ENCODE peak calls at places on chromosomes 3 and 15, in eight cellular contexts. One of them, this sample, is unnamed. For H3K4me1, the result is how much of the 10 kb centered on the place peaks cover.

GRCh38 chr3:65758871-65759598 is 279.7 kb downstream of the MAGI1 start:
- DNase-seq in ovary: no peak
- DNase-seq in breast epithelium: no peak
- DNase-seq in heart left ventricle: no peak
- DNase-seq in left ventricle myocardium inferior: no peak
- DNase-seq in Panc1: no peak
- DNase-seq in GM12878: no peak
- DNase-seq in colonic mucosa: no peak
- DNase-seq in this sample: no peak

GRCh38 chr3:134904796-134905646 is 110.0 kb downstream of the EPHB1 start:
- DNase-seq in ovary: no peak
- DNase-seq in breast epithelium: no peak
- DNase-seq in heart left ventricle: no peak
- DNase-seq in left ventricle myocardium inferior: no peak
- DNase-seq in Panc1: no peak
- DNase-seq in GM12878: peak
- DNase-seq in colonic mucosa: no peak
- DNase-seq in this sample: peak

GRCh38 chr3:38312356-38312755 is 30.3 kb downstream of the SLC22A14 start:
- DNase-seq in ovary: no peak
- DNase-seq in breast epithelium: no peak
- DNase-seq in heart left ventricle: no peak
- DNase-seq in left ventricle myocardium inferior: no peak
- DNase-seq in Panc1: no peak
- DNase-seq in GM12878: no peak
- DNase-seq in colonic mucosa: no peak
- DNase-seq in this sample: no peak

GRCh38 chr3:38515367-38515766 is 19.2 kb downstream of the EXOG start:
- DNase-seq in ovary: no peak
- DNase-seq in breast epithelium: no peak
- DNase-seq in heart left ventricle: no peak
- DNase-seq in left ventricle myocardium inferior: no peak
- DNase-seq in Panc1: no peak
- DNase-seq in GM12878: no peak
- DNase-seq in colonic mucosa: no peak
- DNase-seq in this sample: no peak

GRCh38 chr3:118842147-118842863 is 192.3 kb downstream of the IGSF11 start:
- DNase-seq in ovary: no peak
- DNase-seq in breast epithelium: no peak
- DNase-seq in heart left ventricle: no peak
- DNase-seq in left ventricle myocardium inferior: no peak
- DNase-seq in Panc1: no peak
- DNase-seq in GM12878: peak
- DNase-seq in colonic mucosa: no peak
- DNase-seq in this sample: no peak

GRCh38 chr15:26722621-26723160 is 50.2 kb downstream of the GABRB3 start:
- DNase-seq in ovary: no peak
- DNase-seq in breast epithelium: no peak
- DNase-seq in heart left ventricle: no peak
- DNase-seq in left ventricle myocardium inferior: no peak
- DNase-seq in Panc1: no peak
- DNase-seq in GM12878: no peak
- DNase-seq in colonic mucosa: no peak
- DNase-seq in this sample: no peak

GRCh38 chr3:120560304-120561250 is 35.6 kb upstream of the NDUFB4 start:
- DNase-seq in ovary: no peak
- DNase-seq in breast epithelium: no peak
- DNase-seq in heart left ventricle: no peak
- DNase-seq in left ventricle myocardium inferior: no peak
- DNase-seq in Panc1: no peak
- DNase-seq in GM12878: no peak
- DNase-seq in colonic mucosa: no peak
- DNase-seq in this sample: no peak

GRCh38 chr3:131072099-131072559 is 45.5 kb downstream of the NEK11 start:
- DNase-seq in ovary: no peak
- DNase-seq in breast epithelium: no peak
- DNase-seq in heart left ventricle: no peak
- DNase-seq in left ventricle myocardium inferior: no peak
- DNase-seq in Panc1: no peak
- DNase-seq in GM12878: no peak
- DNase-seq in colonic mucosa: no peak
- DNase-seq in this sample: no peak

GRCh38 chr15:68034719-68035293 is 19.3 kb upstream of the PIAS1 start:
- DNase-seq in ovary: no peak
- DNase-seq in breast epithelium: no peak
- DNase-seq in heart left ventricle: no peak
- DNase-seq in left ventricle myocardium inferior: no peak
- DNase-seq in Panc1: no peak
- DNase-seq in GM12878: no peak
- DNase-seq in colonic mucosa: no peak
- DNase-seq in this sample: no peak

GRCh38 chr15:25170113-25170731 is 215.4 kb downstream of the SNRPN start:
- DNase-seq in ovary: peak
- DNase-seq in breast epithelium: peak
- DNase-seq in heart left ventricle: no peak
- DNase-seq in left ventricle myocardium inferior: peak
- DNase-seq in Panc1: no peak
- DNase-seq in GM12878: no peak
- DNase-seq in colonic mucosa: no peak
- DNase-seq in this sample: no peak

GRCh38 chr15:57541805-57542504 is 49.7 kb upstream of the MYZAP start:
- DNase-seq in ovary: peak
- DNase-seq in breast epithelium: peak
- DNase-seq in heart left ventricle: peak
- DNase-seq in left ventricle myocardium inferior: peak
- DNase-seq in Panc1: no peak
- DNase-seq in GM12878: no peak
- DNase-seq in colonic mucosa: peak
- DNase-seq in this sample: peak

GRCh38 chr3:170355738-170356595 is 1.5 kb upstream of the SKIL start:
- DNase-seq in ovary: peak
- DNase-seq in breast epithelium: peak
- DNase-seq in heart left ventricle: peak
- DNase-seq in left ventricle myocardium inferior: peak
- DNase-seq in Panc1: no peak
- DNase-seq in GM12878: peak
- DNase-seq in colonic mucosa: peak
- DNase-seq in this sample: peak

GRCh38 chr3:66140763-66141372 is 79.9 kb upstream of the SLC25A26 start:
- DNase-seq in ovary: no peak
- DNase-seq in breast epithelium: no peak
- DNase-seq in heart left ventricle: no peak
- DNase-seq in left ventricle myocardium inferior: no peak
- DNase-seq in Panc1: no peak
- DNase-seq in GM12878: peak
- DNase-seq in colonic mucosa: no peak
- DNase-seq in this sample: no peak

GRCh38 chr3:16741890-16742289 is 136.7 kb upstream of the DAZL start:
- DNase-seq in ovary: no peak
- DNase-seq in breast epithelium: no peak
- DNase-seq in heart left ventricle: peak
- DNase-seq in left ventricle myocardium inferior: peak
- DNase-seq in Panc1: no peak
- DNase-seq in GM12878: no peak
- DNase-seq in colonic mucosa: no peak
- DNase-seq in this sample: peak

GRCh38 chr15:59892995-59893394 is 111.1 kb upstream of the FOXB1 start:
- DNase-seq in ovary: no peak
- DNase-seq in breast epithelium: no peak
- DNase-seq in heart left ventricle: no peak
- DNase-seq in left ventricle myocardium inferior: no peak
- DNase-seq in Panc1: no peak
- DNase-seq in GM12878: no peak
- DNase-seq in colonic mucosa: no peak
- DNase-seq in this sample: no peak

GRCh38 chr3:197417451-197417850 is 119.0 kb upstream of the DLG1 start:
- DNase-seq in ovary: no peak
- DNase-seq in breast epithelium: no peak
- DNase-seq in heart left ventricle: no peak
- DNase-seq in left ventricle myocardium inferior: no peak
- DNase-seq in Panc1: no peak
- DNase-seq in GM12878: no peak
- DNase-seq in colonic mucosa: no peak
- DNase-seq in this sample: no peak

GRCh38 chr15:61049934-61050333 is 179.2 kb downstream of the RORA start:
- DNase-seq in ovary: peak
- DNase-seq in breast epithelium: no peak
- DNase-seq in heart left ventricle: no peak
- DNase-seq in left ventricle myocardium inferior: no peak
- DNase-seq in Panc1: no peak
- DNase-seq in GM12878: peak
- DNase-seq in colonic mucosa: no peak
- DNase-seq in this sample: no peak

GRCh38 chr3:151216641-151217040 is 13.6 kb upstream of the GPR171 start:
- DNase-seq in ovary: no peak
- DNase-seq in breast epithelium: no peak
- DNase-seq in heart left ventricle: no peak
- DNase-seq in left ventricle myocardium inferior: no peak
- DNase-seq in Panc1: no peak
- DNase-seq in GM12878: no peak
- DNase-seq in colonic mucosa: no peak
- DNase-seq in this sample: no peak

GRCh38 chr3:71511037-71511436 is 72.5 kb downstream of the FOXP1 start:
- DNase-seq in ovary: no peak
- DNase-seq in breast epithelium: no peak
- DNase-seq in heart left ventricle: no peak
- DNase-seq in left ventricle myocardium inferior: no peak
- DNase-seq in Panc1: no peak
- DNase-seq in GM12878: no peak
- DNase-seq in colonic mucosa: no peak
- DNase-seq in this sample: no peak

GRCh38 chr3:51734572-51734907 is 27.7 kb downstream of the GRM2 start:
- DNase-seq in ovary: no peak
- DNase-seq in breast epithelium: no peak
- DNase-seq in heart left ventricle: no peak
- DNase-seq in left ventricle myocardium inferior: no peak
- DNase-seq in Panc1: no peak
- DNase-seq in GM12878: no peak
- DNase-seq in colonic mucosa: no peak
- DNase-seq in this sample: no peak

GRCh38 chr3:57158813-57159678 is 6.1 kb downstream of the IL17RD start:
- DNase-seq in ovary: no peak
- DNase-seq in breast epithelium: no peak
- DNase-seq in heart left ventricle: no peak
- DNase-seq in left ventricle myocardium inferior: no peak
- DNase-seq in Panc1: no peak
- DNase-seq in GM12878: no peak
- DNase-seq in colonic mucosa: no peak
- DNase-seq in this sample: no peak

GRCh38 chr3:159113476-159113875 is 311.6 kb downstream of the MFSD1 start:
- DNase-seq in ovary: no peak
- DNase-seq in breast epithelium: no peak
- DNase-seq in heart left ventricle: no peak
- DNase-seq in left ventricle myocardium inferior: no peak
- DNase-seq in Panc1: no peak
- DNase-seq in GM12878: no peak
- DNase-seq in colonic mucosa: no peak
- DNase-seq in this sample: no peak

GRCh38 chr15:90086868-90087268 is 15.4 kb downstream of the IDH2 start:
- DNase-seq in ovary: no peak
- DNase-seq in breast epithelium: no peak
- DNase-seq in heart left ventricle: no peak
- DNase-seq in left ventricle myocardium inferior: no peak
- DNase-seq in Panc1: no peak
- DNase-seq in GM12878: no peak
- DNase-seq in colonic mucosa: peak
- DNase-seq in this sample: no peak

GRCh38 chr3:126287536-126288181 is 69.5 kb downstream of the KLF15 start:
- DNase-seq in ovary: peak
- DNase-seq in breast epithelium: peak
- DNase-seq in heart left ventricle: peak
- DNase-seq in left ventricle myocardium inferior: peak
- DNase-seq in Panc1: no peak
- DNase-seq in GM12878: no peak
- DNase-seq in colonic mucosa: no peak
- DNase-seq in this sample: peak

GRCh38 chr15:81740402-81740801 is 305.4 kb downstream of the MEX3B start:
- DNase-seq in ovary: no peak
- DNase-seq in breast epithelium: no peak
- DNase-seq in heart left ventricle: no peak
- DNase-seq in left ventricle myocardium inferior: no peak
- DNase-seq in Panc1: no peak
- DNase-seq in GM12878: no peak
- DNase-seq in colonic mucosa: no peak
- DNase-seq in this sample: no peak
- H3K27ac ChIP-seq in ovary: no peak
- H3K27ac ChIP-seq in breast epithelium: no peak
- H3K27ac ChIP-seq in heart left ventricle: no peak
- H3K27ac ChIP-seq in left ventricle myocardium inferior: no peak
- H3K27ac ChIP-seq in Panc1: no peak
- H3K27ac ChIP-seq in GM12878: no peak
- H3K27ac ChIP-seq in colonic mucosa: no peak
- H3K27ac ChIP-seq in this sample: no peak

GRCh38 chr15:65638107-65638506 is 16.4 kb downstream of the SLC24A1 start:
- DNase-seq in ovary: no peak
- DNase-seq in breast epithelium: no peak
- DNase-seq in heart left ventricle: no peak
- DNase-seq in left ventricle myocardium inferior: no peak
- DNase-seq in Panc1: no peak
- DNase-seq in GM12878: no peak
- DNase-seq in colonic mucosa: no peak
- DNase-seq in this sample: no peak
- H3K4me3 ChIP-seq in ovary: no peak
- H3K4me3 ChIP-seq in breast epithelium: no peak
- H3K4me3 ChIP-seq in heart left ventricle: no peak
- H3K4me3 ChIP-seq in left ventricle myocardium inferior: no peak
- H3K4me3 ChIP-seq in Panc1: no peak
- H3K4me3 ChIP-seq in GM12878: no peak
- H3K4me3 ChIP-seq in colonic mucosa: no peak
- H3K4me3 ChIP-seq in this sample: no peak

DNA sequence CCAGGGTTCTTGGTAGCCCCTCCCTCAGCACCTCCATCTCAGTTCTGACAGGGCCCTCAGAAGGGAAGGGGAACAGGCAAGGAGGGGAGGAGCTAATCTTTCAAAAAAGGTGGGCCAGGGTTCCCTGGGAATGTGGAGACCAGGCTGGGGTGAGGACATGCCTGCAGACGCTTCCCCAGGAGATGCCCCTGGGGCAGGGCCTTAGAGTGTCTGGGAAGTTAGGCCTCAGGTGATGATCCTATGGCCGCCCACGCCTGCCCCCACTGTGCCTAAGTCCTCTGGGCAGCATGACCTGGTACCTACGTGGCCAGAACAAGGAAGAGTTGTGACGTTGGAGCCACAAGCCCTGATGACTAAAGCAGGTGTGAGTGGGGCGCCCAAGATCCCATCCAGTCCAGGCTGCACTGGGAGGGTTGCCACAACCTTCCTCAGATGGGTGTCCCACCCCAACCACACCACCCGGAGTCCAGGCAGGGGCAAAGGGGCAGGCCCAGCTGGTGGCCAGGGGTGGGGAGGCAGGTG is 3.9 kb upstream of the SEMA3B start:
- DNase-seq in ovary: peak
- DNase-seq in breast epithelium: no peak
- DNase-seq in heart left ventricle: no peak
- DNase-seq in left ventricle myocardium inferior: no peak
- DNase-seq in Panc1: no peak
- DNase-seq in GM12878: no peak
- DNase-seq in colonic mucosa: no peak
- DNase-seq in this sample: no peak
- H3K4me1 ChIP-seq in ovary: half or more
- H3K4me1 ChIP-seq in breast epithelium: half or more
- H3K4me1 ChIP-seq in heart left ventricle: half or more
- H3K4me1 ChIP-seq in left ventricle myocardium inferior: half or more
- H3K4me1 ChIP-seq in Panc1: under half
- H3K4me1 ChIP-seq in GM12878: under half
- H3K4me1 ChIP-seq in colonic mucosa: under half
- H3K4me1 ChIP-seq in this sample: under half

GRCh38 chr15:84605225-84605882 is 4.5 kb downstream of the ZSCAN2 start:
- DNase-seq in ovary: no peak
- DNase-seq in breast epithelium: no peak
- DNase-seq in heart left ventricle: no peak
- DNase-seq in left ventricle myocardium inferior: no peak
- DNase-seq in Panc1: no peak
- DNase-seq in GM12878: no peak
- DNase-seq in colonic mucosa: no peak
- DNase-seq in this sample: no peak
- H3K27ac ChIP-seq in ovary: no peak
- H3K27ac ChIP-seq in breast epithelium: peak
- H3K27ac ChIP-seq in heart left ventricle: no peak
- H3K27ac ChIP-seq in left ventricle myocardium inferior: no peak
- H3K27ac ChIP-seq in Panc1: no peak
- H3K27ac ChIP-seq in GM12878: peak
- H3K27ac ChIP-seq in colonic mucosa: no peak
- H3K27ac ChIP-seq in this sample: no peak

This sample was measured in gastrocnemius medialis.